ENCODE peak calls at places on chromosome 1, in nine cellular contexts. One of them, this sample, is unnamed. For H3K4me1, the result is how much of the 10 kb centered on the place peaks cover.

GRCh38 chr1:9404541-9404940 is 111.8 kb downstream of the SPSB1 start:
- DNase-seq in CD8-positive, alpha-beta T cell: no peak
- DNase-seq in sigmoid colon: no peak
- DNase-seq in left lung: no peak
- DNase-seq in endothelial cell of umbilical vein: no peak
- DNase-seq in neural progenitor cell: no peak
- DNase-seq in heart right ventricle: no peak
- DNase-seq in mucosa of descending colon: no peak
- DNase-seq in transverse colon: no peak
- DNase-seq in this sample: no peak

GRCh38 chr1:161216945-161217712 is 2.0 kb downstream of the FCER1G start:
- DNase-seq in mucosa of descending colon: no peak
- DNase-seq in transverse colon: no peak
- DNase-seq in heart right ventricle: no peak
- DNase-seq in endothelial cell of umbilical vein: no peak
- DNase-seq in left lung: no peak
- DNase-seq in neural progenitor cell: no peak
- DNase-seq in CD8-positive, alpha-beta T cell: no peak
- DNase-seq in sigmoid colon: peak
- DNase-seq in this sample: no peak

GRCh38 chr1:210477328-210477924 is 148.7 kb downstream of the HHAT start:
- DNase-seq in transverse colon: no peak
- DNase-seq in neural progenitor cell: no peak
- DNase-seq in mucosa of descending colon: no peak
- DNase-seq in CD8-positive, alpha-beta T cell: no peak
- DNase-seq in left lung: no peak
- DNase-seq in endothelial cell of umbilical vein: no peak
- DNase-seq in sigmoid colon: no peak
- DNase-seq in heart right ventricle: no peak
- DNase-seq in this sample: no peak

GRCh38 chr1:219731771-219732170 is 118.9 kb upstream of the ZC3H11B start:
- DNase-seq in mucosa of descending colon: no peak
- DNase-seq in CD8-positive, alpha-beta T cell: no peak
- DNase-seq in transverse colon: no peak
- DNase-seq in neural progenitor cell: no peak
- DNase-seq in heart right ventricle: no peak
- DNase-seq in endothelial cell of umbilical vein: no peak
- DNase-seq in left lung: no peak
- DNase-seq in sigmoid colon: no peak
- DNase-seq in this sample: no peak

GRCh38 chr1:211830055-211830329 is 571 bp downstream of the LPGAT1 start:
- DNase-seq in endothelial cell of umbilical vein: no peak
- DNase-seq in left lung: no peak
- DNase-seq in mucosa of descending colon: no peak
- DNase-seq in transverse colon: no peak
- DNase-seq in CD8-positive, alpha-beta T cell: peak
- DNase-seq in neural progenitor cell: no peak
- DNase-seq in heart right ventricle: no peak
- DNase-seq in sigmoid colon: no peak
- DNase-seq in this sample: no peak

GRCh38 chr1:223649222-223649621 is 16.3 kb downstream of the CAPN8 start:
- DNase-seq in left lung: no peak
- DNase-seq in heart right ventricle: no peak
- DNase-seq in CD8-positive, alpha-beta T cell: no peak
- DNase-seq in transverse colon: no peak
- DNase-seq in endothelial cell of umbilical vein: no peak
- DNase-seq in mucosa of descending colon: no peak
- DNase-seq in sigmoid colon: peak
- DNase-seq in neural progenitor cell: no peak
- DNase-seq in this sample: no peak

GRCh38 chr1:114558548-114558947 is 22.9 kb downstream of the BCAS2 start:
- DNase-seq in left lung: no peak
- DNase-seq in CD8-positive, alpha-beta T cell: no peak
- DNase-seq in transverse colon: no peak
- DNase-seq in sigmoid colon: no peak
- DNase-seq in heart right ventricle: no peak
- DNase-seq in endothelial cell of umbilical vein: no peak
- DNase-seq in mucosa of descending colon: no peak
- DNase-seq in neural progenitor cell: peak
- DNase-seq in this sample: no peak

GRCh38 chr1:67645495-67646144 is 39.4 kb upstream of the GADD45A start:
- DNase-seq in left lung: no peak
- DNase-seq in CD8-positive, alpha-beta T cell: no peak
- DNase-seq in mucosa of descending colon: no peak
- DNase-seq in neural progenitor cell: peak
- DNase-seq in sigmoid colon: peak
- DNase-seq in transverse colon: peak
- DNase-seq in endothelial cell of umbilical vein: no peak
- DNase-seq in heart right ventricle: peak
- DNase-seq in this sample: no peak

GRCh38 chr1:44553771-44554170 is 120.5 kb downstream of the TMEM53 start:
- DNase-seq in neural progenitor cell: no peak
- DNase-seq in mucosa of descending colon: no peak
- DNase-seq in transverse colon: no peak
- DNase-seq in sigmoid colon: no peak
- DNase-seq in left lung: no peak
- DNase-seq in heart right ventricle: no peak
- DNase-seq in CD8-positive, alpha-beta T cell: no peak
- DNase-seq in endothelial cell of umbilical vein: no peak
- DNase-seq in this sample: no peak

GRCh38 chr1:200468264-200469001 is 58.6 kb upstream of the ZNF281 start:
- DNase-seq in sigmoid colon: no peak
- DNase-seq in transverse colon: no peak
- DNase-seq in endothelial cell of umbilical vein: no peak
- DNase-seq in neural progenitor cell: no peak
- DNase-seq in heart right ventricle: no peak
- DNase-seq in left lung: no peak
- DNase-seq in CD8-positive, alpha-beta T cell: no peak
- DNase-seq in mucosa of descending colon: no peak
- DNase-seq in this sample: no peak

GRCh38 chr1:60596791-60597748 is 485.3 kb upstream of the NFIA start:
- DNase-seq in mucosa of descending colon: no peak
- DNase-seq in neural progenitor cell: no peak
- DNase-seq in CD8-positive, alpha-beta T cell: no peak
- DNase-seq in sigmoid colon: no peak
- DNase-seq in heart right ventricle: no peak
- DNase-seq in transverse colon: no peak
- DNase-seq in endothelial cell of umbilical vein: peak
- DNase-seq in left lung: no peak
- DNase-seq in this sample: no peak

GRCh38 chr1:54290443-54291184 is 90.6 kb downstream of the MRPL37 start:
- DNase-seq in transverse colon: no peak
- DNase-seq in sigmoid colon: no peak
- DNase-seq in endothelial cell of umbilical vein: no peak
- DNase-seq in left lung: no peak
- DNase-seq in CD8-positive, alpha-beta T cell: no peak
- DNase-seq in mucosa of descending colon: no peak
- DNase-seq in heart right ventricle: no peak
- DNase-seq in neural progenitor cell: no peak
- DNase-seq in this sample: no peak

GRCh38 chr1:24742090-24742938 is 2.9 kb upstream of the CLIC4 start:
- DNase-seq in endothelial cell of umbilical vein: no peak
- DNase-seq in left lung: no peak
- DNase-seq in CD8-positive, alpha-beta T cell: no peak
- DNase-seq in heart right ventricle: no peak
- DNase-seq in sigmoid colon: no peak
- DNase-seq in neural progenitor cell: no peak
- DNase-seq in mucosa of descending colon: peak
- DNase-seq in transverse colon: peak
- DNase-seq in this sample: no peak

GRCh38 chr1:226939439-226940028 is 560 bp upstream of the COQ8A start:
- DNase-seq in heart right ventricle: peak
- DNase-seq in sigmoid colon: peak
- DNase-seq in left lung: peak
- DNase-seq in transverse colon: peak
- DNase-seq in mucosa of descending colon: no peak
- DNase-seq in CD8-positive, alpha-beta T cell: peak
- DNase-seq in endothelial cell of umbilical vein: no peak
- DNase-seq in neural progenitor cell: peak
- DNase-seq in this sample: peak

GRCh38 chr1:6770727-6771567 is 14.3 kb upstream of the CAMTA1 start:
- DNase-seq in sigmoid colon: no peak
- DNase-seq in mucosa of descending colon: no peak
- DNase-seq in heart right ventricle: no peak
- DNase-seq in left lung: no peak
- DNase-seq in neural progenitor cell: peak
- DNase-seq in CD8-positive, alpha-beta T cell: no peak
- DNase-seq in transverse colon: no peak
- DNase-seq in endothelial cell of umbilical vein: no peak
- DNase-seq in this sample: no peak

GRCh38 chr1:231566468-231566867 is 38.0 kb downstream of the TSNAX start:
- DNase-seq in CD8-positive, alpha-beta T cell: no peak
- DNase-seq in left lung: no peak
- DNase-seq in mucosa of descending colon: no peak
- DNase-seq in heart right ventricle: no peak
- DNase-seq in transverse colon: no peak
- DNase-seq in endothelial cell of umbilical vein: no peak
- DNase-seq in neural progenitor cell: no peak
- DNase-seq in sigmoid colon: no peak
- DNase-seq in this sample: no peak

GRCh38 chr1:77263708-77264107 is 18.1 kb upstream of the AK5 start:
- DNase-seq in CD8-positive, alpha-beta T cell: no peak
- DNase-seq in neural progenitor cell: no peak
- DNase-seq in endothelial cell of umbilical vein: no peak
- DNase-seq in sigmoid colon: no peak
- DNase-seq in transverse colon: no peak
- DNase-seq in mucosa of descending colon: no peak
- DNase-seq in left lung: no peak
- DNase-seq in heart right ventricle: no peak
- DNase-seq in this sample: no peak

GRCh38 chr1:107662976-107663375 is 302.0 kb downstream of the VAV3 start:
- DNase-seq in endothelial cell of umbilical vein: no peak
- DNase-seq in heart right ventricle: no peak
- DNase-seq in CD8-positive, alpha-beta T cell: no peak
- DNase-seq in mucosa of descending colon: no peak
- DNase-seq in left lung: no peak
- DNase-seq in sigmoid colon: no peak
- DNase-seq in transverse colon: no peak
- DNase-seq in neural progenitor cell: no peak
- DNase-seq in this sample: no peak

GRCh38 chr1:39927538-39927937 is 25.8 kb upstream of the MYCL start:
- DNase-seq in sigmoid colon: no peak
- DNase-seq in heart right ventricle: no peak
- DNase-seq in transverse colon: no peak
- DNase-seq in endothelial cell of umbilical vein: no peak
- DNase-seq in CD8-positive, alpha-beta T cell: no peak
- DNase-seq in mucosa of descending colon: no peak
- DNase-seq in neural progenitor cell: no peak
- DNase-seq in left lung: peak
- DNase-seq in this sample: peak

GRCh38 chr1:235075955-235076308 is 52.7 kb downstream of the TOMM20 start:
- DNase-seq in CD8-positive, alpha-beta T cell: no peak
- DNase-seq in endothelial cell of umbilical vein: no peak
- DNase-seq in heart right ventricle: no peak
- DNase-seq in left lung: no peak
- DNase-seq in mucosa of descending colon: peak
- DNase-seq in sigmoid colon: no peak
- DNase-seq in transverse colon: no peak
- DNase-seq in neural progenitor cell: no peak
- DNase-seq in this sample: no peak
- H3K4me1 ChIP-seq in CD8-positive, alpha-beta T cell: under half
- H3K4me1 ChIP-seq in endothelial cell of umbilical vein: under half
- H3K4me1 ChIP-seq in heart right ventricle: half or more
- H3K4me1 ChIP-seq in left lung: half or more
- H3K4me1 ChIP-seq in mucosa of descending colon: half or more
- H3K4me1 ChIP-seq in sigmoid colon: under half
- H3K4me1 ChIP-seq in transverse colon: half or more
- H3K4me1 ChIP-seq in neural progenitor cell: under half
- H3K4me1 ChIP-seq in this sample: under half

DNA sequence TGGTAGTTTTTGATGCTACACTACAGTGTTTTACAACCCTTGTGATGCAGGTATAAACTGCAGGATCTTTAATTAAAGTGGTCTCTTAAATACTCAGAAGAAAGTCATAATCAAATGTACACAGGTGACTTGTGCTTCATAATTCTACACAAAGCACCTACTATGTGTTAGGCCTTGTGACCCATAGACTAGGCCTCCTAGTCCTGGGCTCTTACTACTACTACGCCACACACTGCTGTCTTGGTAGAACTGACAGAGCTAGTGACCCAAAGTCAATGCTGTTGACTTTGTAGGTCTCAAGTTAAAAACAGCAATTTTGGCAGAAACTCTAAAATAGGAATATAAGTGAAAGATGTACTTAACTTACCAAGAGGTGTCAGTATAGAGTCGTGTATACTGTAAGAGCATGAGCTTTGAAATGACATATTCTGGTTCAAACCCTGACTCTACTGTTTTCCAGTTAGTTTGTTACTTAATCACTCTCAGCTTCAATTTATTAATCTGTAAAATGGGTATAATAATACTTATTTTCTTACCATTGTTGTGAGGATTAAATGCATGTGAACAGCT is 48.6 kb upstream of the LMO4 start:
- DNase-seq in mucosa of descending colon: no peak
- DNase-seq in endothelial cell of umbilical vein: no peak
- DNase-seq in left lung: no peak
- DNase-seq in transverse colon: no peak
- DNase-seq in heart right ventricle: no peak
- DNase-seq in neural progenitor cell: no peak
- DNase-seq in CD8-positive, alpha-beta T cell: no peak
- DNase-seq in sigmoid colon: no peak
- DNase-seq in this sample: no peak
- TF ChIP-seq CTCF in mucosa of descending colon: no peak
- TF ChIP-seq CTCF in endothelial cell of umbilical vein: no peak
- TF ChIP-seq CTCF in left lung: no peak
- TF ChIP-seq CTCF in transverse colon: no peak
- TF ChIP-seq CTCF in heart right ventricle: no peak
- TF ChIP-seq CTCF in neural progenitor cell: peak
- TF ChIP-seq CTCF in CD8-positive, alpha-beta T cell: no peak
- TF ChIP-seq CTCF in sigmoid colon: no peak
- TF ChIP-seq CTCF in this sample: no peak

GRCh38 chr1:19390166-19390850 is 78.2 kb downstream of the SLC66A1 start:
- DNase-seq in neural progenitor cell: no peak
- DNase-seq in endothelial cell of umbilical vein: no peak
- DNase-seq in transverse colon: no peak
- DNase-seq in mucosa of descending colon: no peak
- DNase-seq in sigmoid colon: no peak
- DNase-seq in CD8-positive, alpha-beta T cell: no peak
- DNase-seq in left lung: no peak
- DNase-seq in heart right ventricle: no peak
- DNase-seq in this sample: no peak
- H3K4me3 ChIP-seq in neural progenitor cell: no peak
- H3K4me3 ChIP-seq in endothelial cell of umbilical vein: no peak
- H3K4me3 ChIP-seq in transverse colon: no peak
- H3K4me3 ChIP-seq in mucosa of descending colon: no peak
- H3K4me3 ChIP-seq in sigmoid colon: no peak
- H3K4me3 ChIP-seq in CD8-positive, alpha-beta T cell: peak
- H3K4me3 ChIP-seq in left lung: no peak
- H3K4me3 ChIP-seq in heart right ventricle: no peak
- H3K4me3 ChIP-seq in this sample: peak

DNA sequence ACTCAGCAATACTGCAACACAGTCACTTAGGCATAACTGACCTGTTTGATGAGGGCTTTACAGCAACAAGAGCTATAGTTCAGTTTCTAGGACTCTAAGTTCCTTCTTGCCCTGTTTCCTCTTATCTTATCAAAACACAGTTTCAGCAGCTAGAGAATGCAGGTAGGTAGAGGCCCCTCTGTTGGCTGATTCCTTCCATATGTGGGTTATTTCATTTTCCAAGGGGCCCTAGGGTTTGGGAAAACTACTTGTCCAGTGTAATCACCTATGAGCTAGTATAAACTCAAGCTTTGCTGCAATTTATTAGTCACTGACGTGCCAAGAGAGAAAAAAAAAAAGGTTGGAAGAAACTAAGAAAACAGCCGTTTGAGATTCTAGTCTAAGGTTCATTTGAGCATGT is 607.7 kb upstream of the USP24 start:
- DNase-seq in neural progenitor cell: no peak
- DNase-seq in CD8-positive, alpha-beta T cell: no peak
- DNase-seq in left lung: no peak
- DNase-seq in endothelial cell of umbilical vein: no peak
- DNase-seq in heart right ventricle: no peak
- DNase-seq in mucosa of descending colon: no peak
- DNase-seq in sigmoid colon: no peak
- DNase-seq in transverse colon: no peak
- DNase-seq in this sample: no peak
- H3K4me1 ChIP-seq in neural progenitor cell: under half
- H3K4me1 ChIP-seq in CD8-positive, alpha-beta T cell: under half
- H3K4me1 ChIP-seq in left lung: under half
- H3K4me1 ChIP-seq in endothelial cell of umbilical vein: under half
- H3K4me1 ChIP-seq in heart right ventricle: under half
- H3K4me1 ChIP-seq in mucosa of descending colon: under half
- H3K4me1 ChIP-seq in sigmoid colon: under half
- H3K4me1 ChIP-seq in transverse colon: under half
- H3K4me1 ChIP-seq in this sample: under half

This sample was measured in breast epithelium.